ENCODE peak calls at places on chromosomes 6 and 20, in nine cellular contexts. One of them, this sample, is unnamed.

GRCh38 chr6:165962361-165962760 is 205.3 kb downstream of the TBXT start:
- DNase-seq in HS-27A: no peak
- DNase-seq in GM03348: no peak
- DNase-seq in AG09319: no peak
- DNase-seq in HFFc6: no peak
- DNase-seq in brain pericyte: no peak
- DNase-seq in retina: no peak
- DNase-seq in effector CD8-positive, alpha-beta T cell: no peak
- DNase-seq in breast epithelium: no peak
- DNase-seq in this sample: no peak

GRCh38 chr20:7285918-7286556 is 518.6 kb downstream of the BMP2 start:
- DNase-seq in effector CD8-positive, alpha-beta T cell: no peak
- DNase-seq in GM03348: peak; percentile 70
- DNase-seq in AG09319: peak; percentile 70
- DNase-seq in HFFc6: peak; percentile 4
- DNase-seq in retina: peak; percentile 76
- DNase-seq in HS-27A: peak; percentile 47
- DNase-seq in breast epithelium: peak; percentile 66
- DNase-seq in brain pericyte: peak; percentile 58
- DNase-seq in this sample: peak; percentile 85

GRCh38 chr6:12009904-12010634 is 2.0 kb upstream of the HIVEP1 start:
- DNase-seq in HFFc6: no peak
- DNase-seq in retina: peak; percentile 24
- DNase-seq in breast epithelium: no peak
- DNase-seq in HS-27A: no peak
- DNase-seq in brain pericyte: no peak
- DNase-seq in effector CD8-positive, alpha-beta T cell: no peak
- DNase-seq in AG09319: no peak
- DNase-seq in GM03348: peak; percentile 22
- DNase-seq in this sample: no peak

GRCh38 chr6:39452746-39453145 is 130.2 kb upstream of the KCNK16 start:
- DNase-seq in GM03348: no peak
- DNase-seq in HFFc6: no peak
- DNase-seq in HS-27A: no peak
- DNase-seq in breast epithelium: no peak
- DNase-seq in brain pericyte: no peak
- DNase-seq in AG09319: no peak
- DNase-seq in retina: no peak
- DNase-seq in effector CD8-positive, alpha-beta T cell: no peak
- DNase-seq in this sample: no peak

GRCh38 chr6:45829873-45830272 is 185.8 kb downstream of the CLIC5 start:
- DNase-seq in breast epithelium: no peak
- DNase-seq in retina: no peak
- DNase-seq in GM03348: no peak
- DNase-seq in HS-27A: no peak
- DNase-seq in effector CD8-positive, alpha-beta T cell: no peak
- DNase-seq in HFFc6: no peak
- DNase-seq in brain pericyte: no peak
- DNase-seq in AG09319: no peak
- DNase-seq in this sample: no peak

GRCh38 chr6:63094947-63095346 is 116.3 kb upstream of the FKBP1C start:
- DNase-seq in HS-27A: no peak
- DNase-seq in retina: no peak
- DNase-seq in brain pericyte: no peak
- DNase-seq in HFFc6: no peak
- DNase-seq in AG09319: no peak
- DNase-seq in breast epithelium: no peak
- DNase-seq in GM03348: no peak
- DNase-seq in effector CD8-positive, alpha-beta T cell: no peak
- DNase-seq in this sample: no peak

GRCh38 chr6:25689966-25690365 is 38.0 kb downstream of the SCGN start:
- DNase-seq in GM03348: no peak
- DNase-seq in HS-27A: no peak
- DNase-seq in effector CD8-positive, alpha-beta T cell: no peak
- DNase-seq in HFFc6: no peak
- DNase-seq in brain pericyte: no peak
- DNase-seq in AG09319: no peak
- DNase-seq in retina: no peak
- DNase-seq in breast epithelium: no peak
- DNase-seq in this sample: no peak

GRCh38 chr6:110355727-110356126 is 2.4 kb downstream of the METTL24 start:
- DNase-seq in GM03348: no peak
- DNase-seq in HFFc6: no peak
- DNase-seq in AG09319: no peak
- DNase-seq in effector CD8-positive, alpha-beta T cell: no peak
- DNase-seq in brain pericyte: no peak
- DNase-seq in breast epithelium: no peak
- DNase-seq in HS-27A: no peak
- DNase-seq in retina: no peak
- DNase-seq in this sample: no peak

GRCh38 chr20:5504061-5504739 is 187.4 kb upstream of the PROKR2 start:
- DNase-seq in retina: peak; percentile 85
- DNase-seq in GM03348: peak; percentile 92
- DNase-seq in AG09319: peak; percentile 7
- DNase-seq in HFFc6: peak; percentile 5
- DNase-seq in brain pericyte: no peak
- DNase-seq in HS-27A: no peak
- DNase-seq in effector CD8-positive, alpha-beta T cell: no peak
- DNase-seq in breast epithelium: peak; percentile 59
- DNase-seq in this sample: no peak

GRCh38 chr6:13762648-13763441 is 51.2 kb upstream of the RANBP9 start:
- DNase-seq in HFFc6: peak; percentile 14
- DNase-seq in GM03348: peak; percentile 89
- DNase-seq in retina: no peak
- DNase-seq in effector CD8-positive, alpha-beta T cell: no peak
- DNase-seq in brain pericyte: no peak
- DNase-seq in HS-27A: no peak
- DNase-seq in AG09319: peak; percentile 88
- DNase-seq in breast epithelium: no peak
- DNase-seq in this sample: no peak

GRCh38 chr6:168131464-168132415 is 52.7 kb upstream of the FRMD1 start:
- DNase-seq in breast epithelium: no peak
- DNase-seq in effector CD8-positive, alpha-beta T cell: no peak
- DNase-seq in retina: no peak
- DNase-seq in AG09319: no peak
- DNase-seq in HS-27A: no peak
- DNase-seq in brain pericyte: no peak
- DNase-seq in GM03348: no peak
- DNase-seq in HFFc6: no peak
- DNase-seq in this sample: no peak

GRCh38 chr6:34130870-34131269 is 15.0 kb downstream of the GRM4 start:
- DNase-seq in brain pericyte: no peak
- DNase-seq in GM03348: peak; percentile 36
- DNase-seq in HS-27A: no peak
- DNase-seq in retina: no peak
- DNase-seq in HFFc6: no peak
- DNase-seq in AG09319: no peak
- DNase-seq in breast epithelium: no peak
- DNase-seq in effector CD8-positive, alpha-beta T cell: no peak
- DNase-seq in this sample: no peak

GRCh38 chr6:163782436-163783003 is 368.0 kb downstream of the QKI start:
- DNase-seq in effector CD8-positive, alpha-beta T cell: no peak
- DNase-seq in GM03348: no peak
- DNase-seq in brain pericyte: no peak
- DNase-seq in breast epithelium: no peak
- DNase-seq in HS-27A: no peak
- DNase-seq in AG09319: no peak
- DNase-seq in retina: no peak
- DNase-seq in HFFc6: no peak
- DNase-seq in this sample: no peak

GRCh38 chr6:143027058-143027457 is 33.6 kb upstream of the AIG1 start:
- DNase-seq in effector CD8-positive, alpha-beta T cell: peak; percentile 23
- DNase-seq in AG09319: no peak
- DNase-seq in HS-27A: peak; percentile 17
- DNase-seq in HFFc6: peak; percentile 9
- DNase-seq in brain pericyte: no peak
- DNase-seq in retina: peak; percentile 21
- DNase-seq in breast epithelium: no peak
- DNase-seq in GM03348: no peak
- DNase-seq in this sample: peak; percentile 72

GRCh38 chr20:44457016-44457415 is 18.7 kb upstream of the TTPAL start:
- DNase-seq in retina: no peak
- DNase-seq in HFFc6: no peak
- DNase-seq in GM03348: no peak
- DNase-seq in HS-27A: no peak
- DNase-seq in effector CD8-positive, alpha-beta T cell: no peak
- DNase-seq in brain pericyte: no peak
- DNase-seq in breast epithelium: no peak
- DNase-seq in AG09319: no peak
- DNase-seq in this sample: no peak

This sample was measured in Karpas-422.